ENCODE peak calls at places on chromosomes 1 and 21, in six cellular contexts. One of them, this sample, is unnamed.
A peak's percentile ranks its signal among the peaks of the same experiment; 100 is the strongest.

GRCh38 chr1:6358144-6358624 is 35.4 kb downstream of the ACOT7 start:
- DNase-seq in hepatocyte: peak; percentile 15
- DNase-seq in frontal cortex: no peak
- DNase-seq in fibroblast of the aortic adventitia: peak; percentile 14
- DNase-seq in MCF 10A: peak; percentile 78
- DNase-seq in fibroblast of lung: peak; percentile 70
- DNase-seq in this sample: no peak

GRCh38 chr1:49102752-49103151 is 326.1 kb upstream of the BEND5 start:
- DNase-seq in hepatocyte: no peak
- DNase-seq in frontal cortex: no peak
- DNase-seq in fibroblast of the aortic adventitia: peak; percentile 12
- DNase-seq in MCF 10A: no peak
- DNase-seq in fibroblast of lung: peak; percentile 97
- DNase-seq in this sample: no peak

GRCh38 chr1:209808059-209808494 is 2.1 kb upstream of the IRF6 start:
- DNase-seq in hepatocyte: peak; percentile 80
- DNase-seq in frontal cortex: no peak
- DNase-seq in fibroblast of the aortic adventitia: peak; percentile 93
- DNase-seq in MCF 10A: peak; percentile 100
- DNase-seq in fibroblast of lung: peak; percentile 94
- DNase-seq in this sample: no peak

GRCh38 chr1:12600335-12600734 is 17.7 kb downstream of the DHRS3 start:
- DNase-seq in hepatocyte: no peak
- DNase-seq in frontal cortex: no peak
- DNase-seq in fibroblast of the aortic adventitia: peak; percentile 51
- DNase-seq in MCF 10A: no peak
- DNase-seq in fibroblast of lung: no peak
- DNase-seq in this sample: peak; percentile 36

GRCh38 chr1:214862421-214862820 is 220.1 kb upstream of the KCNK2 start:
- DNase-seq in hepatocyte: no peak
- DNase-seq in frontal cortex: no peak
- DNase-seq in fibroblast of the aortic adventitia: peak; percentile 64
- DNase-seq in MCF 10A: no peak
- DNase-seq in fibroblast of lung: peak; percentile 56
- DNase-seq in this sample: no peak

GRCh38 chr21:38735807-38736206 is 69.9 kb upstream of the ETS2 start:
- DNase-seq in hepatocyte: no peak
- DNase-seq in frontal cortex: no peak
- DNase-seq in fibroblast of the aortic adventitia: no peak
- DNase-seq in MCF 10A: no peak
- DNase-seq in fibroblast of lung: no peak
- DNase-seq in this sample: no peak

GRCh38 chr1:230279583-230279945 is 146.6 kb downstream of the PGBD5 start:
- DNase-seq in hepatocyte: no peak
- DNase-seq in frontal cortex: no peak
- DNase-seq in fibroblast of the aortic adventitia: no peak
- DNase-seq in MCF 10A: no peak
- DNase-seq in fibroblast of lung: no peak
- DNase-seq in this sample: peak; percentile 54

GRCh38 chr1:179753061-179753460 is 10.0 kb downstream of the FAM163A start:
- DNase-seq in hepatocyte: no peak
- DNase-seq in frontal cortex: no peak
- DNase-seq in fibroblast of the aortic adventitia: no peak
- DNase-seq in MCF 10A: no peak
- DNase-seq in fibroblast of lung: peak; percentile 20
- DNase-seq in this sample: no peak

GRCh38 chr1:53642607-53643006 is 96.4 kb downstream of the GLIS1 start:
- DNase-seq in hepatocyte: no peak
- DNase-seq in frontal cortex: no peak
- DNase-seq in fibroblast of the aortic adventitia: no peak
- DNase-seq in MCF 10A: no peak
- DNase-seq in fibroblast of lung: no peak
- DNase-seq in this sample: no peak

GRCh38 chr1:211750599-211750998 is 75.2 kb upstream of the NEK2 start:
- DNase-seq in hepatocyte: no peak
- DNase-seq in frontal cortex: no peak
- DNase-seq in fibroblast of the aortic adventitia: no peak
- DNase-seq in MCF 10A: no peak
- DNase-seq in fibroblast of lung: no peak
- DNase-seq in this sample: no peak

GRCh38 chr1:211948377-211948776 is 87.0 kb downstream of the INTS7 start:
- DNase-seq in hepatocyte: no peak
- DNase-seq in frontal cortex: no peak
- DNase-seq in fibroblast of the aortic adventitia: no peak
- DNase-seq in MCF 10A: no peak
- DNase-seq in fibroblast of lung: no peak
- DNase-seq in this sample: no peak

GRCh38 chr1:20386682-20387081 is 96.0 kb downstream of the VWA5B1 start:
- DNase-seq in hepatocyte: no peak
- DNase-seq in frontal cortex: peak; percentile 71
- DNase-seq in fibroblast of the aortic adventitia: no peak
- DNase-seq in MCF 10A: no peak
- DNase-seq in fibroblast of lung: no peak
- DNase-seq in this sample: no peak

GRCh38 chr1:56626546-56626945 is 18.6 kb upstream of the PRKAA2 start:
- DNase-seq in hepatocyte: no peak
- DNase-seq in frontal cortex: no peak
- DNase-seq in fibroblast of the aortic adventitia: peak; percentile 43
- DNase-seq in MCF 10A: no peak
- DNase-seq in fibroblast of lung: peak; percentile 61
- DNase-seq in this sample: no peak

GRCh38 chr1:37732111-37732780 is 32.7 kb downstream of the EPHA10 start:
- DNase-seq in hepatocyte: peak; percentile 45
- DNase-seq in frontal cortex: no peak
- DNase-seq in fibroblast of the aortic adventitia: no peak
- DNase-seq in MCF 10A: no peak
- DNase-seq in fibroblast of lung: no peak
- DNase-seq in this sample: no peak

GRCh38 chr1:162300057-162300917 is 76.4 kb downstream of the SPATA46 start:
- DNase-seq in hepatocyte: no peak
- DNase-seq in frontal cortex: no peak
- DNase-seq in fibroblast of the aortic adventitia: no peak
- DNase-seq in MCF 10A: no peak
- DNase-seq in fibroblast of lung: no peak
- DNase-seq in this sample: peak; percentile 64

GRCh38 chr21:31252611-31253010 is 91.5 kb downstream of the TIAM1 start:
- DNase-seq in hepatocyte: no peak
- DNase-seq in frontal cortex: no peak
- DNase-seq in fibroblast of the aortic adventitia: no peak
- DNase-seq in MCF 10A: no peak
- DNase-seq in fibroblast of lung: no peak
- DNase-seq in this sample: no peak

GRCh38 chr1:243325305-243325890 is 69.6 kb downstream of the SDCCAG8 start:
- DNase-seq in hepatocyte: peak; percentile 66
- DNase-seq in frontal cortex: peak; percentile 27
- DNase-seq in fibroblast of the aortic adventitia: peak; percentile 86
- DNase-seq in MCF 10A: peak; percentile 82
- DNase-seq in fibroblast of lung: peak; percentile 52
- DNase-seq in this sample: no peak

GRCh38 chr1:210250665-210250997 is 18.0 kb downstream of the SERTAD4 start:
- DNase-seq in hepatocyte: peak; percentile 46
- DNase-seq in frontal cortex: peak; percentile 48
- DNase-seq in fibroblast of the aortic adventitia: no peak
- DNase-seq in MCF 10A: no peak
- DNase-seq in fibroblast of lung: peak; percentile 33
- DNase-seq in this sample: peak; percentile 28

GRCh38 chr21:35565204-35565611 is 495.1 kb downstream of the SETD4 start:
- DNase-seq in hepatocyte: peak; percentile 72
- DNase-seq in frontal cortex: no peak
- DNase-seq in fibroblast of the aortic adventitia: peak; percentile 89
- DNase-seq in MCF 10A: peak; percentile 39
- DNase-seq in fibroblast of lung: peak; percentile 93
- DNase-seq in this sample: peak; percentile 33

GRCh38 chr1:98119793-98120192 is 199.0 kb upstream of the DPYD start:
- DNase-seq in hepatocyte: peak; percentile 51
- DNase-seq in frontal cortex: no peak
- DNase-seq in fibroblast of the aortic adventitia: no peak
- DNase-seq in MCF 10A: peak; percentile 63
- DNase-seq in fibroblast of lung: peak; percentile 20
- DNase-seq in this sample: no peak

GRCh38 chr1:94623560-94624148 is 82.1 kb upstream of the F3 start:
- DNase-seq in hepatocyte: no peak
- DNase-seq in frontal cortex: no peak
- DNase-seq in fibroblast of the aortic adventitia: no peak
- DNase-seq in MCF 10A: peak; percentile 73
- DNase-seq in fibroblast of lung: peak; percentile 87
- DNase-seq in this sample: no peak

GRCh38 chr1:20100632-20101355 is 18.5 kb downstream of the PLA2G2D start:
- DNase-seq in hepatocyte: peak; percentile 69
- DNase-seq in frontal cortex: peak; percentile 44
- DNase-seq in fibroblast of the aortic adventitia: peak; percentile 75
- DNase-seq in MCF 10A: peak; percentile 61
- DNase-seq in fibroblast of lung: peak; percentile 64
- DNase-seq in this sample: peak; percentile 48

GRCh38 chr1:115906627-115907026 is 65.7 kb upstream of the NHLH2 start:
- DNase-seq in hepatocyte: peak; percentile 10
- DNase-seq in frontal cortex: no peak
- DNase-seq in fibroblast of the aortic adventitia: no peak
- DNase-seq in MCF 10A: no peak
- DNase-seq in fibroblast of lung: no peak
- DNase-seq in this sample: no peak

GRCh38 chr1:54585181-54586066 is 37.4 kb downstream of the ACOT11 start:
- DNase-seq in hepatocyte: no peak
- DNase-seq in frontal cortex: no peak
- DNase-seq in fibroblast of the aortic adventitia: no peak
- DNase-seq in MCF 10A: no peak
- DNase-seq in fibroblast of lung: peak; percentile 7
- DNase-seq in this sample: no peak

GRCh38 chr1:88890790-88891317 is 513 bp downstream of the GTF2B start:
- DNase-seq in hepatocyte: peak; percentile 38
- DNase-seq in frontal cortex: peak; percentile 13
- DNase-seq in fibroblast of the aortic adventitia: peak; percentile 42
- DNase-seq in MCF 10A: peak; percentile 32
- DNase-seq in fibroblast of lung: peak; percentile 48
- DNase-seq in this sample: no peak

GRCh38 chr1:209368864-209369598 is 214.5 kb upstream of the CAMK1G start:
- DNase-seq in hepatocyte: peak; percentile 45
- DNase-seq in frontal cortex: no peak
- DNase-seq in fibroblast of the aortic adventitia: peak; percentile 97
- DNase-seq in MCF 10A: peak; percentile 100
- DNase-seq in fibroblast of lung: peak; percentile 97
- DNase-seq in this sample: no peak

GRCh38 chr1:201648911-201649775 is 110.2 kb downstream of the NAV1 start:
- DNase-seq in hepatocyte: peak; percentile 61
- DNase-seq in frontal cortex: no peak
- DNase-seq in fibroblast of the aortic adventitia: no peak
- DNase-seq in MCF 10A: no peak
- DNase-seq in fibroblast of lung: peak; percentile 36
- DNase-seq in this sample: peak; percentile 83